ENCODE peak calls at places on chromosomes 12 and 14, in eight cellular contexts. S is sigmoid colon, C is vagina, T is astrocyte, D is HCT116, R is DND-41, Z is fibroblast of lung, A is WERI-Rb-1. I is an unnamed sample. For H3K27me3, the result is how much of the 10 kb centered on the place peaks cover.

GRCh38 chr14:61514006-61514830 is 181.1 kb upstream of the HIF1A start:
- DNase-seq in S (no peak), D (no peak), C (no peak), R (no peak), Z (peak), A (no peak), T (peak), I (peak)

GRCh38 chr12:95633049-95633545 is 81.8 kb upstream of the USP44 start:
- DNase-seq in T (peak), C (no peak), R (no peak), D (peak), S (no peak), A (no peak), Z (peak), I (peak)

GRCh38 chr12:94793191-94793595 is 142.8 kb upstream of the TMCC3 start:
- DNase-seq in D (no peak), S (no peak), R (no peak), Z (no peak), A (no peak), C (no peak), T (no peak), I (peak)

GRCh38 chr14:60637138-60637489 is 12.2 kb downstream of the SIX1 start:
- DNase-seq in Z (no peak), R (no peak), A (no peak), T (no peak), D (no peak), C (no peak), S (no peak), I (no peak)

GRCh38 chr12:107760207-107760816 is 625 bp downstream of the PRDM4 start:
- DNase-seq in A (no peak), T (no peak), S (peak), C (no peak), R (peak), D (no peak), Z (no peak), I (peak)

GRCh38 chr12:2669560-2669959 is 125.2 kb upstream of the FKBP4 start:
- DNase-seq in Z (no peak), T (no peak), R (no peak), D (no peak), A (no peak), S (no peak), C (no peak), I (no peak)

GRCh38 chr14:25607095-25607657 is 557.2 kb upstream of the STXBP6 start:
- DNase-seq in C (no peak), S (no peak), R (no peak), Z (no peak), A (no peak), T (no peak), D (no peak), I (no peak)

GRCh38 chr12:27766587-27766986 is 13.4 kb upstream of the KLHL42 start:
- DNase-seq in A (no peak), Z (no peak), S (no peak), D (no peak), R (no peak), T (no peak), C (no peak), I (no peak)

GRCh38 chr12:132373967-132374820 is 44.8 kb upstream of the GALNT9 start:
- DNase-seq in A (no peak), R (no peak), Z (peak), S (peak), D (no peak), C (no peak), T (no peak), I (no peak)

GRCh38 chr14:38125484-38125912 is 82.2 kb upstream of the SSTR1 start:
- DNase-seq in S (no peak), T (no peak), R (no peak), C (no peak), Z (no peak), D (no peak), A (no peak), I (no peak)

GRCh38 chr14:77554816-77555599 is 56.4 kb upstream of the ISM2 start:
- DNase-seq in R (no peak), T (no peak), A (no peak), D (no peak), C (no peak), Z (no peak), S (no peak), I (no peak)

GRCh38 chr14:21852061-21852664 is 178.5 kb upstream of the OR4E1 start:
- DNase-seq in R (peak), Z (peak), D (peak), T (no peak), S (no peak), A (peak), C (no peak), I (peak)

GRCh38 chr12:87841935-87842334 is 187.3 kb downstream of the C12orf50 start:
- DNase-seq in D (no peak), T (no peak), Z (no peak), A (no peak), S (no peak), R (no peak), C (no peak), I (no peak)

GRCh38 chr12:40793471-40793870 is 101.2 kb downstream of the CNTN1 start:
- DNase-seq in R (peak), Z (no peak), D (no peak), T (no peak), A (no peak), S (no peak), C (no peak), I (no peak)

GRCh38 chr12:31845613-31846321 is 113.4 kb upstream of the RESF1 start:
- DNase-seq in C (no peak), S (no peak), A (no peak), Z (no peak), R (no peak), T (no peak), D (no peak), I (no peak)

GRCh38 chr14:54562334-54562733 is 4.6 kb upstream of the SAMD4A start:
- DNase-seq in C (no peak), Z (no peak), R (no peak), T (peak), D (no peak), S (no peak), A (no peak), I (no peak)

GRCh38 chr12:110199360-110200123 is 75.4 kb downstream of the IFT81 start:
- DNase-seq in A (no peak), S (no peak), Z (peak), T (peak), D (no peak), C (no peak), R (no peak), I (peak)

GRCh38 chr14:67577909-67578749 is 21.9 kb downstream of the PIGH start:
- DNase-seq in A (no peak), D (no peak), R (no peak), Z (no peak), C (no peak), T (no peak), S (peak), I (no peak)

GRCh38 chr12:6644903-6645302 is 2.3 kb downstream of the ACRBP start:
- DNase-seq in D (no peak), A (no peak), S (no peak), R (no peak), Z (no peak), T (no peak), C (no peak), I (no peak)

GRCh38 chr12:132638541-132639408 is 20.2 kb downstream of the P2RX2 start:
- DNase-seq in C (no peak), T (peak), Z (peak), R (peak), A (peak), D (no peak), S (no peak), I (no peak)

GRCh38 chr14:104239185-104239775 is 100.9 kb downstream of the KIF26A start:
- DNase-seq in T (no peak), D (no peak), Z (no peak), S (peak), A (no peak), R (no peak), C (no peak), I (no peak)

GRCh38 chr14:61602733-61603077 is 92.6 kb upstream of the HIF1A start:
- DNase-seq in C (no peak), R (no peak), Z (no peak), S (no peak), A (peak), D (no peak), T (peak), I (peak)

GRCh38 chr12:46998811-46999368 is 80.5 kb upstream of the PCED1B start:
- DNase-seq in S (no peak), A (no peak), R (no peak), D (no peak), T (peak), Z (peak), C (no peak), I (no peak)

GRCh38 chr12:89140141-89140540 is 212.2 kb downstream of the DUSP6 start:
- DNase-seq in S (no peak), R (no peak), Z (peak), A (no peak), C (no peak), T (no peak), D (no peak), I (no peak)
- H3K4me3 ChIP-seq in S (no peak), R (no peak), Z (no peak), A (no peak), C (no peak), T (no peak), D (no peak), I (no peak)

GRCh38 chr14:100615736-100616695 is 28.8 kb upstream of the BEGAIN start:
- DNase-seq in D (no peak), Z (no peak), T (no peak), S (peak), R (no peak), C (no peak), A (no peak), I (no peak)
- H3K27me3 ChIP-seq in D (under half), Z (under half), T (under half), S (under half), R (under half), C (under half), A (under half), I (under half)

GRCh38 chr12:51524386-51524901 is 66.6 kb upstream of the SCN8A start:
- DNase-seq in D (no peak), A (no peak), S (no peak), C (no peak), R (peak), Z (no peak), T (no peak), I (no peak)
- H3K4me3 ChIP-seq in D (no peak), A (no peak), S (no peak), C (no peak), R (no peak), Z (no peak), T (no peak), I (no peak)

GRCh38 chr14:34985740-34986139 is 2.9 kb downstream of the SRP54 start:
- DNase-seq in Z (no peak), T (no peak), S (no peak), D (no peak), R (no peak), C (no peak), A (no peak), I (no peak)

GRCh38 chr14:34981743-34982420 is 910 bp upstream of the SRP54 start:
- DNase-seq in T (peak), S (no peak), R (peak), Z (no peak), A (peak), C (no peak), D (peak), I (no peak)

GRCh38 chr14:34980337-34980900 is 2.4 kb upstream of the SRP54 start:
- DNase-seq in R (no peak), S (no peak), A (no peak), D (no peak), T (no peak), Z (no peak), C (no peak), I (no peak)

GRCh38 chr14:34982421-34983147 is at the start of gene SRP54:
- DNase-seq in R (peak), S (peak), Z (peak), T (peak), C (peak), D (peak), A (peak), I (peak)

GRCh38 chr14:34983148-34983760 is 462 bp downstream of the SRP54 start:
- DNase-seq in Z (peak), T (no peak), R (no peak), D (no peak), C (no peak), A (no peak), S (peak), I (no peak)
- H3K27me3 ChIP-seq in Z (under half), T (under half), R (under half), D (under half), C (under half), A (under half), S (under half), I (under half)

GRCh38 chr12:29191267-29191889 is 42.3 kb downstream of the FAR2 start:
- DNase-seq in A (no peak), Z (no peak), D (no peak), R (no peak), T (no peak), S (no peak), C (no peak), I (no peak)

DNA sequence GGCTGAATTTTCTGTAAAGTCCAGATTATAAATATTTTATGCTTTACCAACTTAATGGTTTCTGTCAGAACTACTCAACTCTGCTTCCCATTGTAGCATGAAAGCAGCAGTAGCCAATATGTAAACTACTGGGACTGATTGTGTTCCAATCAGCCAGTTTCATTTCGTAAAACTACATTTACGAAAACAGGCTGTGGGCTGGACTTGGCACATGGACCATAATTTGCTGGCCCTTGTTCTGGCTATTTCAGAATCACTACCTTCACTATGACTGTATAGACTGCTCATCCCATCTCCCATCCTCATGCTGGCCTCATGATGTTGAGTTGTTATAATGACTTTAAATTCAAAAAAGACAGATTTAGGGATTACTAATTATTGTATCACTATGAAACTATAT is 38.7 kb downstream of the FAR2 start:
- DNase-seq in Z (peak), R (no peak), S (no peak), D (no peak), T (no peak), A (no peak), C (no peak), I (no peak)
- H3K4me3 ChIP-seq in Z (no peak), R (no peak), S (no peak), D (no peak), T (no peak), A (no peak), C (no peak), I (no peak)

DNA sequence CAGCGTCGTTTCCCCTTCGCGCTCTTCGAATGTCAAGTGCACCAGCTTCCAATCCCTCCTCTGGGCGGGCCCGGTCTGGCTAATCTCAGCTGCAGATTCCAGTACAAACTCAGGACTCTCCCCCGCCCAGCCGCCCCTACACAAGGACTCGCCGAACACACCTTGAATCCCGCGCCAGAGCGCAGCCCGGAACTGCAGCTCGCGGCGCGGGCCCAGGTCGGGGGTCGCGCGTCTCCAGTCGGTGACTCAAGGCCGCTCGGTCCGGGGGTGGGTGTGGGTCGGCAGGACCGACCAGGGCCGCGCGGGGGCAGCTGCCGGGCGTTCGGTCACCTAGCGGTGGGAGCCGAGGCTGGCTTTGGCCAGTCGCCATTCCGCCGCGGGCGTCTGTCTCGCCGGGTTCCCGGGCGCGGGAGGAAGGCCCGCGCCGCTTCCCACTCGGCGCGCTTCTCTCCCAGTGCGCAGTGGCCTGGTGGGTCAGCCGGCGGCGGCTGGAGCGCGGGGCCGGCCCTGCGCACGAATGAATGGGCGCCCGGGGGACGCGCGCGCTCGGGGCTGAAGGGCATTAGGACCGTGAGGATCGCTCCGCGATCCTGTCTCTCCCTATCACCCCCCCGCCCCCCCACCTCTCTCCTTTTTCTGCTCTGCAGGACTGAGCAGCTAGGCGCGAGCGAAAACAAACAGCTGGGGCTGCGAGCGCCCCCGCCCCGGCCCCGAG is at the start of gene GALNT16:
- DNase-seq in S (no peak), T (peak), C (no peak), R (no peak), D (no peak), A (peak), Z (no peak), I (peak)
- H3K27me3 ChIP-seq in S (under half), T (under half), C (under half), R (under half), D (under half), A (under half), Z (under half), I (under half)

I was measured in SJCRH30.